ENCODE peak calls at places on chromosomes 13 and 19, in five cellular contexts. One of them, this sample, is unnamed.

GRCh38 chr13:93767917-93768422 is 541.4 kb downstream of the GPC6 start:
- DNase-seq in GM12878: no peak
- DNase-seq in K562: no peak
- DNase-seq in A549: peak
- DNase-seq in H1: no peak
- DNase-seq in this sample: peak

GRCh38 chr13:113998781-113999617 is 25.1 kb upstream of the C13orf46 start:
- DNase-seq in H1: no peak
- DNase-seq in A549: no peak
- DNase-seq in GM12878: no peak
- DNase-seq in K562: no peak
- DNase-seq in this sample: no peak

GRCh38 chr13:40984670-40985366 is 34.3 kb downstream of the ELF1 start:
- DNase-seq in A549: no peak
- DNase-seq in H1: no peak
- DNase-seq in GM12878: peak
- DNase-seq in K562: no peak
- DNase-seq in this sample: no peak

GRCh38 chr19:49210108-49210900 is 52.7 kb downstream of the TRPM4 start:
- DNase-seq in K562: peak
- DNase-seq in GM12878: no peak
- DNase-seq in A549: peak
- DNase-seq in H1: peak
- DNase-seq in this sample: no peak

GRCh38 chr19:51751655-51752054 is at the start of gene FPR1:
- DNase-seq in K562: no peak
- DNase-seq in H1: no peak
- DNase-seq in GM12878: no peak
- DNase-seq in A549: no peak
- DNase-seq in this sample: no peak

GRCh38 chr19:40219721-40220276 is 1.6 kb upstream of the TTC9B start:
- DNase-seq in H1: no peak
- DNase-seq in A549: peak
- DNase-seq in GM12878: no peak
- DNase-seq in K562: peak
- DNase-seq in this sample: no peak

GRCh38 chr13:106182404-106182803 is 353.1 kb downstream of the EFNB2 start:
- DNase-seq in H1: no peak
- DNase-seq in K562: no peak
- DNase-seq in A549: peak
- DNase-seq in GM12878: no peak
- DNase-seq in this sample: no peak

GRCh38 chr19:51480590-51480989 is 2.3 kb downstream of the CEACAM18 start:
- DNase-seq in GM12878: no peak
- DNase-seq in H1: no peak
- DNase-seq in K562: peak
- DNase-seq in A549: no peak
- DNase-seq in this sample: peak

GRCh38 chr13:95239293-95239692 is 62.0 kb downstream of the ABCC4 start:
- DNase-seq in A549: no peak
- DNase-seq in H1: no peak
- DNase-seq in GM12878: no peak
- DNase-seq in K562: no peak
- DNase-seq in this sample: no peak

GRCh38 chr19:11821474-11821873 is 7.4 kb downstream of the ZNF440 start:
- DNase-seq in GM12878: no peak
- DNase-seq in A549: no peak
- DNase-seq in K562: peak
- DNase-seq in H1: no peak
- DNase-seq in this sample: no peak

GRCh38 chr13:25881946-25882574 is 169.8 kb downstream of the SHISA2 start:
- DNase-seq in GM12878: no peak
- DNase-seq in K562: no peak
- DNase-seq in H1: no peak
- DNase-seq in A549: no peak
- DNase-seq in this sample: no peak

GRCh38 chr13:20608438-20609020 is 41.6 kb downstream of the IFT88 start:
- DNase-seq in GM12878: no peak
- DNase-seq in K562: no peak
- DNase-seq in A549: no peak
- DNase-seq in H1: no peak
- DNase-seq in this sample: no peak

GRCh38 chr13:20869540-20869939 is 33.0 kb downstream of the XPO4 start:
- DNase-seq in A549: no peak
- DNase-seq in K562: no peak
- DNase-seq in GM12878: no peak
- DNase-seq in H1: no peak
- DNase-seq in this sample: no peak

GRCh38 chr19:47133021-47133471 is 2.4 kb downstream of the SAE1 start:
- DNase-seq in H1: no peak
- DNase-seq in K562: no peak
- DNase-seq in GM12878: no peak
- DNase-seq in A549: no peak
- DNase-seq in this sample: no peak

GRCh38 chr19:49920624-49921363 is 8.2 kb upstream of the ATF5 start:
- DNase-seq in K562: no peak
- DNase-seq in GM12878: peak
- DNase-seq in A549: no peak
- DNase-seq in H1: no peak
- DNase-seq in this sample: no peak

GRCh38 chr13:27751953-27752352 is 40.3 kb upstream of the GSX1 start:
- DNase-seq in A549: no peak
- DNase-seq in K562: no peak
- DNase-seq in H1: no peak
- DNase-seq in GM12878: no peak
- DNase-seq in this sample: no peak

GRCh38 chr13:18943273-18943672 is 238.4 kb downstream of the TUBA3C start:
- DNase-seq in A549: no peak
- DNase-seq in GM12878: no peak
- DNase-seq in K562: no peak
- DNase-seq in H1: no peak
- DNase-seq in this sample: no peak

GRCh38 chr13:30355405-30355741 is 48.0 kb upstream of the KATNAL1 start:
- DNase-seq in GM12878: no peak
- DNase-seq in K562: peak
- DNase-seq in H1: no peak
- DNase-seq in A549: no peak
- DNase-seq in this sample: peak

GRCh38 chr13:89115307-89115706 is 1444.1 kb downstream of the SLITRK5 start:
- DNase-seq in H1: no peak
- DNase-seq in GM12878: no peak
- DNase-seq in K562: peak
- DNase-seq in A549: no peak
- DNase-seq in this sample: no peak

GRCh38 chr13:93859666-93860065 is 619.8 kb downstream of the DCT start:
- DNase-seq in H1: no peak
- DNase-seq in A549: no peak
- DNase-seq in GM12878: no peak
- DNase-seq in K562: no peak
- DNase-seq in this sample: no peak

GRCh38 chr19:50537769-50538230 is 24.1 kb upstream of the ASPDH start:
- DNase-seq in H1: peak
- DNase-seq in GM12878: no peak
- DNase-seq in K562: peak
- DNase-seq in A549: peak
- DNase-seq in this sample: peak

GRCh38 chr19:35116085-35116801 is 620 bp downstream of the FXYD3 start:
- DNase-seq in H1: no peak
- DNase-seq in A549: no peak
- DNase-seq in GM12878: no peak
- DNase-seq in K562: no peak
- DNase-seq in this sample: no peak

GRCh38 chr19:1080360-1081161 is 13.6 kb downstream of the ARHGAP45 start:
- DNase-seq in GM12878: no peak
- DNase-seq in H1: no peak
- DNase-seq in A549: no peak
- DNase-seq in K562: no peak
- DNase-seq in this sample: no peak

GRCh38 chr13:81017525-81018152 is 676.7 kb upstream of the SPRY2 start:
- DNase-seq in K562: peak
- DNase-seq in A549: peak
- DNase-seq in H1: no peak
- DNase-seq in GM12878: no peak
- DNase-seq in this sample: peak

GRCh38 chr19:19571387-19571786 is 33.3 kb downstream of the CILP2 start:
- DNase-seq in GM12878: no peak
- DNase-seq in H1: no peak
- DNase-seq in A549: no peak
- DNase-seq in K562: no peak
- DNase-seq in this sample: no peak

GRCh38 chr13:79395881-79396280 is 10.2 kb downstream of the RBM26 start:
- DNase-seq in K562: no peak
- DNase-seq in A549: no peak
- DNase-seq in H1: no peak
- DNase-seq in GM12878: no peak
- DNase-seq in this sample: no peak

GRCh38 chr19:9857920-9858746 is 23.0 kb downstream of the PIN1 start:
- DNase-seq in GM12878: no peak
- DNase-seq in A549: no peak
- DNase-seq in K562: no peak
- DNase-seq in H1: no peak
- DNase-seq in this sample: no peak

GRCh38 chr13:106432636-106433035 is 102.8 kb downstream of the EFNB2 start:
- DNase-seq in A549: peak
- DNase-seq in K562: no peak
- DNase-seq in GM12878: no peak
- DNase-seq in H1: no peak
- DNase-seq in this sample: no peak

DNA sequence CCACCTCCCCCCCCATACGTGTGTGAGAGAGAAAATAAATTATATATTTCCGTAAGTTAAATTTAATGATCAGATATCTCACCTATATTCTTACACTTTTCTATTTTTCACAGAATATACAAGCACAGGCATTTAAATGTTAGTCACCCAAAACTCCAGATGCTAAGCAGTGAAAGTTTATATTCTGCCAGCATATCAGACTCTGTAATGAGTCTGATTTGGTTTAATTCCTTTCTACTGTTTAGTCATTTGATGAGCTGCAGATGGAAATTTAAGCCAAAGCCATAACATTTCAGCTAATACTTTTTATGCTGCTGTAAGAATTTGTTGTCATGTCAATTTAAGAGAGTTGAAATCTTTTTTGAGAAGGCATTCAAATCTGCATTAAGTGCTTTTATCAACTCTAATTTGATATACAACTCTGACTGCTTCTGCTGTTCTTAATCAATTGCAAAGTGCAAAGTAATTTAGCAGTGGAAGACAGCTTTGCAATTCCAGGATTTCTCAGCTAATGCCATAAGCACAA is 8.0 kb downstream of the FRY start:
- DNase-seq in K562: no peak
- DNase-seq in A549: no peak
- DNase-seq in H1: no peak
- DNase-seq in GM12878: no peak
- DNase-seq in this sample: no peak
- TF ChIP-seq HDAC2 in K562: no peak
- TF ChIP-seq HDAC2 in A549: no peak
- TF ChIP-seq HDAC2 in H1: no peak
- TF ChIP-seq HDAC2 in GM12878: no peak
- TF ChIP-seq HDAC2 in this sample: no peak

GRCh38 chr19:2170219-2170618 is 6.5 kb downstream of the DOT1L start:
- DNase-seq in H1: no peak
- DNase-seq in GM12878: no peak
- DNase-seq in A549: no peak
- DNase-seq in K562: no peak
- DNase-seq in this sample: no peak

GRCh38 chr19:2173841-2174577 is 10.3 kb downstream of the DOT1L start:
- DNase-seq in A549: no peak
- DNase-seq in H1: no peak
- DNase-seq in K562: no peak
- DNase-seq in GM12878: no peak
- DNase-seq in this sample: peak

GRCh38 chr19:2173388-2173787 is 9.7 kb downstream of the DOT1L start:
- DNase-seq in GM12878: no peak
- DNase-seq in H1: no peak
- DNase-seq in A549: no peak
- DNase-seq in K562: no peak
- DNase-seq in this sample: no peak

GRCh38 chr19:2170987-2171348 is 7.2 kb downstream of the DOT1L start:
- DNase-seq in A549: no peak
- DNase-seq in GM12878: no peak
- DNase-seq in H1: no peak
- DNase-seq in K562: no peak
- DNase-seq in this sample: no peak

GRCh38 chr19:2171349-2172145 is 7.8 kb downstream of the DOT1L start:
- DNase-seq in K562: peak
- DNase-seq in H1: no peak
- DNase-seq in A549: no peak
- DNase-seq in GM12878: peak
- DNase-seq in this sample: peak
- TF ChIP-seq HDAC2 in K562: peak
- TF ChIP-seq HDAC2 in H1: no peak
- TF ChIP-seq HDAC2 in A549: no peak
- TF ChIP-seq HDAC2 in GM12878: no peak
- TF ChIP-seq HDAC2 in this sample: peak

DNA sequence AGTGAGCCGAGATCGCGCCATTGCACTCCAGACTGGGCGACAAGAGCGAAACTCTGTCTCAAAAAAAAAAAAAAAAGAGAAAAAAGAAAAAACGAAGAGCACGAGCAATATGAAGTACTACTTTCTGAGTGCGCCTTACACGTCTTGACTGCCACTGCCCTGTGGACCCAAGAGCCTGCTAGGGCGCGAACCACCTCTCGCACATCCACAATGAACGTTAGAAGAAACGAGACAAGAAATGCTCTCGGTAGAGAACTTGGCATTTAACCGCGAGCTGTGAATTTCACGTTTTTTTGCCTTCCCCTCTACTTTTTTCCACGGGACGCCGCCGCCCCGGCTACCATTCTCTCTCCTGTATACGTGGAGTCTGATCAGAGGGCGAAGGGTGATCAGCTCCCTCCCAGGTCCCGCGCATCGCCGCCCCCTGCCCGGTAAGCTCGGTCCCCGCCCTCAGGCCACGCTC is 454 bp downstream of the TIMM44 start:
- DNase-seq in GM12878: no peak
- DNase-seq in A549: no peak
- DNase-seq in H1: no peak
- DNase-seq in K562: peak
- DNase-seq in this sample: peak
- TF ChIP-seq HDAC2 in GM12878: no peak
- TF ChIP-seq HDAC2 in A549: no peak
- TF ChIP-seq HDAC2 in H1: no peak
- TF ChIP-seq HDAC2 in K562: no peak
- TF ChIP-seq HDAC2 in this sample: no peak

DNA sequence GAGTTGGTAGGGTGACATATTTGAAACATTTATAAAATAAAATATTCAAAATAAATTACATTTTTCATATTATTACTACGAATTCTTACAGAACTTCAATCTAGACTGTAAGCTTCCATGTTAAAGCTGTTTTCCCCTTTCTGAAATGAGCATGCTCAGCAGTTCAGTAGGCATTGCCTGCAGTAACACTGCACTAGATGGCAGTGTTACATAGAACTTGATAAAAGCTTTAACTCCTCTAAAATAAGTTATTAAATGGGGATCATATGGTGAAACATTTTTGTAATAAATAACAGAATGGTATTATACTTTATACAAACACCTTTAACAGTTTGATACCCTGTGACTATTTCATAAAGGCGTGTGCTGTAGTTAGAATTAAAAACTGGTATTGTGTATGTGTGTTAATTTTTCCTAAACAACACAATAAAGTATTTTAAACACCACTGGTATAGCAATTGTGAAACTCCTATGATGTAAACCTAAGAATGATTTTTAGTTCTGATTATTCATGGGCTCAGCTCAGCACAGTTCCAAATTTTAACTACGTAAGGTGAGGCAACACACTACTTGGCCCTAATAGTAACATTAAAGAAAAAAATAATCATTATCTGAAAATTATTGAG is 11.6 kb upstream of the GPR18 start:
- DNase-seq in A549: peak
- DNase-seq in GM12878: no peak
- DNase-seq in H1: no peak
- DNase-seq in K562: peak
- DNase-seq in this sample: peak
- TF ChIP-seq HDAC2 in A549: no peak
- TF ChIP-seq HDAC2 in GM12878: no peak
- TF ChIP-seq HDAC2 in H1: no peak
- TF ChIP-seq HDAC2 in K562: no peak
- TF ChIP-seq HDAC2 in this sample: no peak